ENCODE peak calls at places on chromosomes 16 and 17, in four cellular contexts. N is progenitor cell of endocrine pancreas, Y is fibroblast of the aortic adventitia, F is prostate gland. P is an unnamed sample.

GRCh38 chr16:12141556-12141955 is 165.0 kb downstream of the SNX29 start:
- DNase-seq in F (no peak), Y (no peak), N (no peak), P (no peak)

GRCh38 chr16:71499775-71500364 is 10.7 kb upstream of the ZNF19 start:
- DNase-seq in N (peak), F (peak), Y (peak), P (peak)

GRCh38 chr17:19317359-19318095 is 45.0 kb downstream of the B9D1 start:
- DNase-seq in Y (peak), F (no peak), N (peak), P (no peak)

GRCh38 chr17:4083173-4083572 is 59.7 kb downstream of the ZZEF1 start:
- DNase-seq in N (no peak), F (no peak), Y (no peak), P (no peak)

GRCh38 chr17:81339180-81339501 is 44.0 kb upstream of the SLC38A10 start:
- DNase-seq in Y (no peak), N (no peak), F (no peak), P (no peak)

GRCh38 chr17:14815079-14815478 is 450.0 kb downstream of the PMP22 start:
- DNase-seq in N (no peak), Y (no peak), F (no peak), P (no peak)

GRCh38 chr16:70660672-70661350 is 14.5 kb downstream of the IL34 start:
- DNase-seq in F (no peak), Y (no peak), N (no peak), P (no peak)

GRCh38 chr17:75181608-75182318 is 996 bp downstream of the SUMO2 start:
- DNase-seq in Y (no peak), N (no peak), F (peak), P (peak)

GRCh38 chr16:48511071-48511540 is 98.9 kb downstream of the N4BP1 start:
- DNase-seq in N (no peak), Y (peak), F (no peak), P (no peak)

GRCh38 chr17:14318906-14319205 is 18.0 kb downstream of the HS3ST3B1 start:
- DNase-seq in Y (no peak), F (no peak), N (no peak), P (no peak)

GRCh38 chr17:82212331-82213250 is at the start of gene CCDC57:
- DNase-seq in F (peak), Y (peak), N (peak), P (peak)

GRCh38 chr16:720507-720989 is 398 bp upstream of the ANTKMT start:
- DNase-seq in N (no peak), Y (peak), F (no peak), P (no peak)
- TF ChIP-seq CTCF in N (no peak), Y (peak), F (no peak), P (no peak)

GRCh38 chr16:21283521-21284289 is 5.6 kb upstream of the CRYM start:
- DNase-seq in Y (peak), F (peak), N (peak), P (no peak)
- TF ChIP-seq CTCF in Y (peak), F (peak), N (peak), P (no peak)

DNA sequence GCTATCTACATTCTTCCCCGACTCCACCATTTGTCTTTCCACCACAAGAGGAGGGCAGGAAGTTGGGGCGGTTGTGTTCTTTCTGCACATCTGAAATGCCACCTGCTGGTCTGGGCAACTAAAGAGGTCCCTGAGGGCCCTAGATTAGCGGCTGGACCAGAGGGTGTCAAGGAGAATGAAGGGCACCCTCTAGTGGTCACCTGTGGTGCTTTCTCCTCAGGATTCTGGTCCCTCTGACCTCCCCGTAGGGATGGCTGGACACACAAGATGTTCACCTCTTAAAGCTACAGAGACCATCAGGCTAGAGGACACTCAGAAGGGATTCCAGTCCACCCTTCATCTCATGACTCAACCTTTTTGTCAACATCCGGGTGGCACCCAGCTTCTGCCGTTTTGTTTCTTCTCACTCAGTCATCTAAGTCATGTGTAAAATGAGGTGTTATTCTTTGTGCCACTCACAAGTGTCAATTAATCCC is 2.9 kb upstream of the SCIMP start:
- DNase-seq in Y (peak), F (peak), N (peak), P (peak)
- TF ChIP-seq CTCF in Y (peak), F (peak), N (peak), P (peak)

GRCh38 chr17:74118504-74118903 is 85.0 kb upstream of the RPL38 start:
- DNase-seq in Y (no peak), F (no peak), N (no peak), P (no peak)
- TF ChIP-seq CTCF in Y (no peak), F (no peak), N (peak), P (no peak)

GRCh38 chr17:42740699-42741098 is 4.1 kb downstream of the EZH1 start:
- DNase-seq in N (no peak), Y (no peak), F (no peak), P (no peak)

GRCh38 chr17:42744806-42745617 is at the start of gene EZH1:
- DNase-seq in F (peak), Y (peak), N (peak), P (peak)

GRCh38 chr17:42748202-42748905 is 3.5 kb upstream of the EZH1 start:
- DNase-seq in F (no peak), N (no peak), Y (no peak), P (no peak)

GRCh38 chr17:42744283-42744805 is 496 bp downstream of the EZH1 start:
- DNase-seq in Y (peak), N (no peak), F (peak), P (peak)

GRCh38 chr17:42743595-42744282 is 1.1 kb downstream of the EZH1 start:
- DNase-seq in Y (no peak), F (no peak), N (no peak), P (no peak)
- TF ChIP-seq CTCF in Y (peak), F (no peak), N (peak), P (no peak)

GRCh38 chr17:1486802-1487695 is 5.4 kb downstream of the MYO1C start:
- DNase-seq in N (peak), Y (peak), F (peak), P (peak)

GRCh38 chr17:1485311-1485747 is 7.2 kb downstream of the MYO1C start:
- DNase-seq in N (no peak), F (no peak), Y (no peak), P (peak)

GRCh38 chr17:1484060-1484535 is 8.4 kb downstream of the MYO1C start:
- DNase-seq in Y (no peak), N (no peak), F (no peak), P (no peak)

GRCh38 chr17:1484586-1485310 is 7.7 kb downstream of the MYO1C start:
- DNase-seq in Y (peak), N (peak), F (no peak), P (no peak)

DNA sequence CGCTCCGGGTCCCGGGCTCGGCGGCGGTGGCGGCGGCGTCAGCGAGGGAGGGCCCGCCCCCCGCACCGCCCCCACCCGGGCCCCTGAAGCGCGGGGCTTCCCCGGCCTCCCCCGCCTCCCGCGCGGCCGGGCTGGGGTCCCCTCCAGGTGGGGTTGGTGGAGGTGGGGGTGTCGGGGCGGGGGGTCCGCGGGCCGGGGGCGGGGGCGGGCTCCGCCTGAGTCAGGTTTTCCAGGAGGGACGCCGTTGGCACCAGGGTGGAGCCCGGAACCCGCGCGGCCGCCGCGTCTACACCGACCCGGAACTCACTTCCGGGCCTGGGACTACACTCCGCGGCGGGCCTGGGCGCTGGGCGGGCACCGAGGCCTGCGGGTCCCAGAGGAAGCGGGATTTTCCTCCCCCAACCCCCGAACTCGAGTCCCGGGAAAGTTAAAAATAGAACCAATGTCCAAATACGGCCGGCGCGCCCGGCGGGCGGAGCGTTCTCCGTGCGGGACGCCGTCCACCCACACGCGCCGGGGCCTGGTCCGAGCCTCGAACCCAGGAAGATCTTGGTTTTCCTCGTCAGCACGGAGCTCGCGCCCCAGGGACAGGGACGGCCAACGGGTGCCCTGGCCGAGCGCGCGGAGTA is 6.6 kb downstream of the MYO1C start:
- DNase-seq in Y (peak), F (no peak), N (no peak), P (peak)
- TF ChIP-seq CTCF in Y (no peak), F (no peak), N (no peak), P (no peak)

GRCh38 chr17:32913593-32913992 is 14.4 kb upstream of the TMEM98 start:
- DNase-seq in N (no peak), F (no peak), Y (no peak), P (no peak)

GRCh38 chr17:32910769-32911168 is 17.2 kb upstream of the TMEM98 start:
- DNase-seq in F (no peak), N (no peak), Y (no peak), P (no peak)

GRCh38 chr17:32912218-32912897 is 15.6 kb upstream of the TMEM98 start:
- DNase-seq in N (peak), F (peak), Y (peak), P (no peak)

GRCh38 chr17:32907583-32907982 is 20.4 kb upstream of the TMEM98 start:
- DNase-seq in Y (no peak), F (no peak), N (no peak), P (no peak)

DNA sequence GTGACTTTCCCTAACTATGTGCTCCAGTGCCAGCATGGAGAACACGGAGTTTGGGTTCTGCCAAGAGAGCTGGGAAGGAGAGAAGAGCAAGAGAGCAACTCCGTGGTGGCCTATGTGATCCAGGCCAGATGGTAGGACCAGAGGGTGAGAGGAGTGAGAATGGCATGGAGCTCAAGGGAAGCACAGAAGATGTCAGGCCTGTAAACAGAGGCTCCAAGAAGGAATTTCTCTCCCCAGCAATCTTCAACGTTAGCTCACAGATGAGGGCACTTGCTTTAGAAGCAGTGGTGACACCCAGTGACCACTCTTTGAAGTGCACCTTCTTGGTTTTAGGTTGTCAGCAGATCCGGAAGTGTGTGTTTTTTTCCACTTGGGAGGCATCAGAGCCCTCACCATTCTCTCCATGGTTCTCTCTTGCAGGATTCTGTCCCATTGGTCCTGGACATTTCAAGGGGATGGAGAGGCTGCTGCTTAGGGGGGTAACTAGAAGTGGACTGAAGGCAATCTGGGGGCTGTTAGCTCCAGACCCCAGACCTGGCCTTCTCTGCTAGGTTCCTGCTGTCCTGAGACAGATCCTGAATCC is 18.1 kb upstream of the TMEM98 start:
- DNase-seq in Y (peak), N (peak), F (peak), P (peak)
- TF ChIP-seq CTCF in Y (peak), N (peak), F (peak), P (peak)

GRCh38 chr17:42673885-42674754 is 2.7 kb downstream of the PLEKHH3 start:
- DNase-seq in F (peak), Y (peak), N (no peak), P (no peak)
- TF ChIP-seq CTCF in F (peak), Y (peak), N (peak), P (peak)